ENCODE peak calls at places on chromosomes 7 and 10, in eight cellular contexts. One of them, this sample, is unnamed.

GRCh38 chr10:89792187-89792586 is 90.8 kb downstream of the KIF20B start:
- DNase-seq in midbrain: no peak
- DNase-seq in T-helper 17 cell: no peak
- DNase-seq in amniotic stem cell: no peak
- DNase-seq in activated CD8-positive, alpha-beta memory T cell treated with anti-CD3 and anti-CD28 coated beads for 48 hours: no peak
- DNase-seq in activated T-helper 9 cell treated with anti-CD3 and anti-CD28 coated beads, Interleukin-2, amount 50 U/mL, for 16 hours: no peak
- DNase-seq in osteocyte: no peak
- DNase-seq in neural crest cell: no peak
- DNase-seq in this sample: no peak

GRCh38 chr7:104267701-104268368 is 60.0 kb upstream of the ORC5 start:
- DNase-seq in amniotic stem cell: no peak
- DNase-seq in midbrain: peak
- DNase-seq in osteocyte: no peak
- DNase-seq in T-helper 17 cell: no peak
- DNase-seq in activated T-helper 9 cell treated with anti-CD3 and anti-CD28 coated beads, Interleukin-2, amount 50 U/mL, for 16 hours: no peak
- DNase-seq in neural crest cell: no peak
- DNase-seq in activated CD8-positive, alpha-beta memory T cell treated with anti-CD3 and anti-CD28 coated beads for 48 hours: no peak
- DNase-seq in this sample: peak

GRCh38 chr10:29612657-29613056 is 22.1 kb downstream of the SVIL start:
- DNase-seq in neural crest cell: no peak
- DNase-seq in osteocyte: peak
- DNase-seq in activated T-helper 9 cell treated with anti-CD3 and anti-CD28 coated beads, Interleukin-2, amount 50 U/mL, for 16 hours: no peak
- DNase-seq in midbrain: no peak
- DNase-seq in amniotic stem cell: no peak
- DNase-seq in activated CD8-positive, alpha-beta memory T cell treated with anti-CD3 and anti-CD28 coated beads for 48 hours: no peak
- DNase-seq in T-helper 17 cell: no peak
- DNase-seq in this sample: no peak

GRCh38 chr10:126239844-126240243 is 148.4 kb downstream of the ADAM12 start:
- DNase-seq in osteocyte: no peak
- DNase-seq in T-helper 17 cell: no peak
- DNase-seq in neural crest cell: no peak
- DNase-seq in activated CD8-positive, alpha-beta memory T cell treated with anti-CD3 and anti-CD28 coated beads for 48 hours: no peak
- DNase-seq in amniotic stem cell: no peak
- DNase-seq in activated T-helper 9 cell treated with anti-CD3 and anti-CD28 coated beads, Interleukin-2, amount 50 U/mL, for 16 hours: no peak
- DNase-seq in midbrain: no peak
- DNase-seq in this sample: no peak

GRCh38 chr7:114364151-114364550 is 50.5 kb upstream of the FOXP2 start:
- DNase-seq in neural crest cell: no peak
- DNase-seq in amniotic stem cell: no peak
- DNase-seq in activated T-helper 9 cell treated with anti-CD3 and anti-CD28 coated beads, Interleukin-2, amount 50 U/mL, for 16 hours: no peak
- DNase-seq in activated CD8-positive, alpha-beta memory T cell treated with anti-CD3 and anti-CD28 coated beads for 48 hours: no peak
- DNase-seq in osteocyte: no peak
- DNase-seq in midbrain: no peak
- DNase-seq in T-helper 17 cell: no peak
- DNase-seq in this sample: no peak

GRCh38 chr7:46032936-46033335 is 111.9 kb upstream of the IGFBP3 start:
- DNase-seq in osteocyte: no peak
- DNase-seq in activated T-helper 9 cell treated with anti-CD3 and anti-CD28 coated beads, Interleukin-2, amount 50 U/mL, for 16 hours: no peak
- DNase-seq in midbrain: no peak
- DNase-seq in amniotic stem cell: no peak
- DNase-seq in neural crest cell: no peak
- DNase-seq in T-helper 17 cell: no peak
- DNase-seq in activated CD8-positive, alpha-beta memory T cell treated with anti-CD3 and anti-CD28 coated beads for 48 hours: no peak
- DNase-seq in this sample: no peak

GRCh38 chr10:110503528-110504110 is 5.9 kb downstream of the DUSP5 start:
- DNase-seq in activated T-helper 9 cell treated with anti-CD3 and anti-CD28 coated beads, Interleukin-2, amount 50 U/mL, for 16 hours: no peak
- DNase-seq in activated CD8-positive, alpha-beta memory T cell treated with anti-CD3 and anti-CD28 coated beads for 48 hours: no peak
- DNase-seq in neural crest cell: no peak
- DNase-seq in midbrain: no peak
- DNase-seq in T-helper 17 cell: no peak
- DNase-seq in amniotic stem cell: no peak
- DNase-seq in osteocyte: no peak
- DNase-seq in this sample: peak

GRCh38 chr7:81616951-81617350 is 152.9 kb downstream of the HGF start:
- DNase-seq in activated T-helper 9 cell treated with anti-CD3 and anti-CD28 coated beads, Interleukin-2, amount 50 U/mL, for 16 hours: no peak
- DNase-seq in osteocyte: no peak
- DNase-seq in activated CD8-positive, alpha-beta memory T cell treated with anti-CD3 and anti-CD28 coated beads for 48 hours: no peak
- DNase-seq in amniotic stem cell: no peak
- DNase-seq in midbrain: no peak
- DNase-seq in neural crest cell: no peak
- DNase-seq in T-helper 17 cell: no peak
- DNase-seq in this sample: no peak

GRCh38 chr10:124916098-124916584 is 25.8 kb upstream of the ZRANB1 start:
- DNase-seq in osteocyte: no peak
- DNase-seq in midbrain: peak
- DNase-seq in neural crest cell: no peak
- DNase-seq in activated CD8-positive, alpha-beta memory T cell treated with anti-CD3 and anti-CD28 coated beads for 48 hours: no peak
- DNase-seq in T-helper 17 cell: no peak
- DNase-seq in amniotic stem cell: no peak
- DNase-seq in activated T-helper 9 cell treated with anti-CD3 and anti-CD28 coated beads, Interleukin-2, amount 50 U/mL, for 16 hours: no peak
- DNase-seq in this sample: no peak

GRCh38 chr7:101172005-101172853 is 6.9 kb upstream of the VGF start:
- DNase-seq in activated CD8-positive, alpha-beta memory T cell treated with anti-CD3 and anti-CD28 coated beads for 48 hours: no peak
- DNase-seq in neural crest cell: no peak
- DNase-seq in midbrain: no peak
- DNase-seq in T-helper 17 cell: no peak
- DNase-seq in activated T-helper 9 cell treated with anti-CD3 and anti-CD28 coated beads, Interleukin-2, amount 50 U/mL, for 16 hours: no peak
- DNase-seq in osteocyte: no peak
- DNase-seq in amniotic stem cell: no peak
- DNase-seq in this sample: no peak

GRCh38 chr10:61271127-61271780 is 181.9 kb downstream of the TMEM26 start:
- DNase-seq in neural crest cell: no peak
- DNase-seq in activated T-helper 9 cell treated with anti-CD3 and anti-CD28 coated beads, Interleukin-2, amount 50 U/mL, for 16 hours: no peak
- DNase-seq in midbrain: no peak
- DNase-seq in activated CD8-positive, alpha-beta memory T cell treated with anti-CD3 and anti-CD28 coated beads for 48 hours: no peak
- DNase-seq in T-helper 17 cell: no peak
- DNase-seq in amniotic stem cell: peak
- DNase-seq in osteocyte: no peak
- DNase-seq in this sample: peak

GRCh38 chr7:69517985-69518731 is 80.1 kb upstream of the AUTS2 start:
- DNase-seq in T-helper 17 cell: no peak
- DNase-seq in amniotic stem cell: no peak
- DNase-seq in osteocyte: no peak
- DNase-seq in activated CD8-positive, alpha-beta memory T cell treated with anti-CD3 and anti-CD28 coated beads for 48 hours: no peak
- DNase-seq in neural crest cell: peak
- DNase-seq in activated T-helper 9 cell treated with anti-CD3 and anti-CD28 coated beads, Interleukin-2, amount 50 U/mL, for 16 hours: no peak
- DNase-seq in midbrain: peak
- DNase-seq in this sample: peak

GRCh38 chr7:88357295-88357694 is 50.6 kb upstream of the STEAP4 start:
- DNase-seq in activated CD8-positive, alpha-beta memory T cell treated with anti-CD3 and anti-CD28 coated beads for 48 hours: no peak
- DNase-seq in amniotic stem cell: no peak
- DNase-seq in T-helper 17 cell: no peak
- DNase-seq in osteocyte: no peak
- DNase-seq in neural crest cell: no peak
- DNase-seq in midbrain: no peak
- DNase-seq in activated T-helper 9 cell treated with anti-CD3 and anti-CD28 coated beads, Interleukin-2, amount 50 U/mL, for 16 hours: no peak
- DNase-seq in this sample: no peak

GRCh38 chr10:48439031-48439430 is 132.6 kb downstream of the MAPK8 start:
- DNase-seq in osteocyte: no peak
- DNase-seq in activated T-helper 9 cell treated with anti-CD3 and anti-CD28 coated beads, Interleukin-2, amount 50 U/mL, for 16 hours: no peak
- DNase-seq in neural crest cell: no peak
- DNase-seq in T-helper 17 cell: no peak
- DNase-seq in midbrain: no peak
- DNase-seq in amniotic stem cell: peak
- DNase-seq in activated CD8-positive, alpha-beta memory T cell treated with anti-CD3 and anti-CD28 coated beads for 48 hours: no peak
- DNase-seq in this sample: no peak

GRCh38 chr7:99679032-99679399 is 780 bp downstream of the CYP3A5 start:
- DNase-seq in osteocyte: no peak
- DNase-seq in activated T-helper 9 cell treated with anti-CD3 and anti-CD28 coated beads, Interleukin-2, amount 50 U/mL, for 16 hours: no peak
- DNase-seq in midbrain: no peak
- DNase-seq in amniotic stem cell: no peak
- DNase-seq in T-helper 17 cell: no peak
- DNase-seq in neural crest cell: no peak
- DNase-seq in activated CD8-positive, alpha-beta memory T cell treated with anti-CD3 and anti-CD28 coated beads for 48 hours: no peak
- DNase-seq in this sample: no peak

GRCh38 chr10:77482072-77482471 is 155.5 kb downstream of the KCNMA1 start:
- DNase-seq in T-helper 17 cell: no peak
- DNase-seq in amniotic stem cell: no peak
- DNase-seq in activated CD8-positive, alpha-beta memory T cell treated with anti-CD3 and anti-CD28 coated beads for 48 hours: no peak
- DNase-seq in neural crest cell: no peak
- DNase-seq in osteocyte: no peak
- DNase-seq in midbrain: no peak
- DNase-seq in activated T-helper 9 cell treated with anti-CD3 and anti-CD28 coated beads, Interleukin-2, amount 50 U/mL, for 16 hours: no peak
- DNase-seq in this sample: no peak

GRCh38 chr7:42232275-42232674 is 4.7 kb downstream of the GLI3 start:
- DNase-seq in neural crest cell: peak
- DNase-seq in amniotic stem cell: no peak
- DNase-seq in T-helper 17 cell: no peak
- DNase-seq in osteocyte: no peak
- DNase-seq in activated T-helper 9 cell treated with anti-CD3 and anti-CD28 coated beads, Interleukin-2, amount 50 U/mL, for 16 hours: no peak
- DNase-seq in activated CD8-positive, alpha-beta memory T cell treated with anti-CD3 and anti-CD28 coated beads for 48 hours: no peak
- DNase-seq in midbrain: peak
- DNase-seq in this sample: no peak

GRCh38 chr10:23171232-23171876 is 20.8 kb upstream of the PTF1A start:
- DNase-seq in activated T-helper 9 cell treated with anti-CD3 and anti-CD28 coated beads, Interleukin-2, amount 50 U/mL, for 16 hours: no peak
- DNase-seq in osteocyte: no peak
- DNase-seq in T-helper 17 cell: no peak
- DNase-seq in activated CD8-positive, alpha-beta memory T cell treated with anti-CD3 and anti-CD28 coated beads for 48 hours: no peak
- DNase-seq in neural crest cell: peak
- DNase-seq in midbrain: no peak
- DNase-seq in amniotic stem cell: no peak
- DNase-seq in this sample: no peak

GRCh38 chr10:124403548-124403947 is 15.2 kb downstream of the OAT start:
- DNase-seq in osteocyte: no peak
- DNase-seq in activated CD8-positive, alpha-beta memory T cell treated with anti-CD3 and anti-CD28 coated beads for 48 hours: no peak
- DNase-seq in amniotic stem cell: peak
- DNase-seq in T-helper 17 cell: no peak
- DNase-seq in neural crest cell: no peak
- DNase-seq in activated T-helper 9 cell treated with anti-CD3 and anti-CD28 coated beads, Interleukin-2, amount 50 U/mL, for 16 hours: no peak
- DNase-seq in midbrain: peak
- DNase-seq in this sample: peak

GRCh38 chr7:16967174-16967868 is 85.5 kb upstream of the AGR3 start:
- DNase-seq in osteocyte: no peak
- DNase-seq in T-helper 17 cell: no peak
- DNase-seq in activated CD8-positive, alpha-beta memory T cell treated with anti-CD3 and anti-CD28 coated beads for 48 hours: no peak
- DNase-seq in activated T-helper 9 cell treated with anti-CD3 and anti-CD28 coated beads, Interleukin-2, amount 50 U/mL, for 16 hours: no peak
- DNase-seq in neural crest cell: no peak
- DNase-seq in amniotic stem cell: peak
- DNase-seq in midbrain: no peak
- DNase-seq in this sample: no peak

GRCh38 chr7:105585850-105586500 is 4.7 kb upstream of the EFCAB10 start:
- DNase-seq in amniotic stem cell: no peak
- DNase-seq in activated T-helper 9 cell treated with anti-CD3 and anti-CD28 coated beads, Interleukin-2, amount 50 U/mL, for 16 hours: no peak
- DNase-seq in neural crest cell: no peak
- DNase-seq in midbrain: no peak
- DNase-seq in T-helper 17 cell: no peak
- DNase-seq in activated CD8-positive, alpha-beta memory T cell treated with anti-CD3 and anti-CD28 coated beads for 48 hours: no peak
- DNase-seq in osteocyte: no peak
- DNase-seq in this sample: no peak

GRCh38 chr7:4000139-4000538 is 682.0 kb upstream of the FOXK1 start:
- DNase-seq in T-helper 17 cell: no peak
- DNase-seq in midbrain: no peak
- DNase-seq in activated T-helper 9 cell treated with anti-CD3 and anti-CD28 coated beads, Interleukin-2, amount 50 U/mL, for 16 hours: no peak
- DNase-seq in amniotic stem cell: no peak
- DNase-seq in neural crest cell: no peak
- DNase-seq in activated CD8-positive, alpha-beta memory T cell treated with anti-CD3 and anti-CD28 coated beads for 48 hours: no peak
- DNase-seq in osteocyte: no peak
- DNase-seq in this sample: no peak

GRCh38 chr7:137681657-137682562 is 164.9 kb downstream of the DGKI start:
- DNase-seq in midbrain: no peak
- DNase-seq in osteocyte: no peak
- DNase-seq in T-helper 17 cell: no peak
- DNase-seq in neural crest cell: no peak
- DNase-seq in amniotic stem cell: peak
- DNase-seq in activated T-helper 9 cell treated with anti-CD3 and anti-CD28 coated beads, Interleukin-2, amount 50 U/mL, for 16 hours: no peak
- DNase-seq in activated CD8-positive, alpha-beta memory T cell treated with anti-CD3 and anti-CD28 coated beads for 48 hours: no peak
- DNase-seq in this sample: no peak

This sample was measured in G401.